ENCODE peak calls at places on chromosome 13, in six cellular contexts. U is HepG2, Z is K562, J is SK-N-SH, T is GM12878, H is H1. G is an unnamed sample.

GRCh38 chr13:53105881-53106280 is 77.3 kb downstream of the OLFM4 start:
- DNase-seq in U (no peak), Z (no peak), J (no peak), T (no peak), H (no peak), G (no peak)

GRCh38 chr13:74090397-74090796 is 43.8 kb downstream of the KLF12 start:
- DNase-seq in U (no peak), Z (no peak), J (no peak), T (no peak), H (no peak), G (no peak)

GRCh38 chr13:99548448-99548847 is 47.2 kb downstream of the TM9SF2 start:
- DNase-seq in U (no peak), Z (no peak), J (no peak), T (peak; percentile 60), H (no peak), G (no peak)

GRCh38 chr13:98672947-98673545 is 79.4 kb downstream of the SLC15A1 start:
- DNase-seq in U (peak; percentile 81), Z (peak; percentile 54), J (peak; percentile 77), T (peak; percentile 13), H (peak; percentile 76), G (peak; percentile 65)

GRCh38 chr13:80141114-80141849 is 199.6 kb downstream of the SPRY2 start:
- DNase-seq in U (no peak), Z (no peak), J (no peak), T (no peak), H (no peak), G (no peak)

GRCh38 chr13:114130708-114131580 is 1.5 kb downstream of the RASA3 start:
- DNase-seq in U (no peak), Z (peak; percentile 68), J (peak; percentile 88), T (no peak), H (no peak), G (peak; percentile 88)

GRCh38 chr13:90156390-90156789 is 1191.1 kb upstream of the MIR17HG start:
- DNase-seq in U (no peak), Z (no peak), J (no peak), T (no peak), H (no peak), G (no peak)

GRCh38 chr13:85347251-85347650 is 452.0 kb downstream of the SLITRK6 start:
- DNase-seq in U (no peak), Z (no peak), J (no peak), T (no peak), H (no peak), G (no peak)

GRCh38 chr13:33787051-33787591 is 30.8 kb upstream of the RFC3 start:
- DNase-seq in U (no peak), Z (no peak), J (peak; percentile 25), T (peak; percentile 33), H (no peak), G (no peak)

GRCh38 chr13:30734434-30734833 is 909 bp upstream of the ALOX5AP start:
- DNase-seq in U (no peak), Z (no peak), J (no peak), T (no peak), H (no peak), G (no peak)

GRCh38 chr13:107202371-107203023 is 634.6 kb upstream of the ARGLU1 start:
- DNase-seq in U (peak; percentile 54), Z (no peak), J (no peak), T (no peak), H (no peak), G (no peak)

GRCh38 chr13:35143123-35143522 is 201.1 kb downstream of the NBEA start:
- DNase-seq in U (no peak), Z (no peak), J (no peak), T (no peak), H (no peak), G (no peak)

GRCh38 chr13:27476943-27477681 is 26.7 kb upstream of the MTIF3 start:
- DNase-seq in U (peak; percentile 76), Z (no peak), J (no peak), T (no peak), H (no peak), G (no peak)

GRCh38 chr13:112572408-112572807 is 15.5 kb downstream of the TUBGCP3 start:
- DNase-seq in U (no peak), Z (no peak), J (no peak), T (no peak), H (no peak), G (no peak)

GRCh38 chr13:93466502-93467036 is 240.0 kb downstream of the GPC6 start:
- DNase-seq in U (peak; percentile 15), Z (no peak), J (no peak), T (no peak), H (no peak), G (no peak)

GRCh38 chr13:46535002-46535401 is 18.0 kb upstream of the LRCH1 start:
- DNase-seq in U (no peak), Z (no peak), J (no peak), T (no peak), H (no peak), G (no peak)

GRCh38 chr13:82772802-82773201 is 1109.5 kb downstream of the SLITRK1 start:
- DNase-seq in U (no peak), Z (no peak), J (no peak), T (no peak), H (no peak), G (no peak)

GRCh38 chr13:87138856-87139255 is 532.3 kb upstream of the SLITRK5 start:
- DNase-seq in U (no peak), Z (no peak), J (no peak), T (no peak), H (no peak), G (no peak)

GRCh38 chr13:112877976-112878955 is 90.7 kb upstream of the MCF2L start:
- DNase-seq in U (no peak), Z (no peak), J (no peak), T (no peak), H (no peak), G (no peak)

GRCh38 chr13:27339299-27339698 is 68.7 kb downstream of the RASL11A start:
- DNase-seq in U (peak; percentile 60), Z (peak; percentile 44), J (peak; percentile 61), T (no peak), H (peak; percentile 77), G (peak; percentile 69)

GRCh38 chr13:106709509-106709908 is 141.6 kb upstream of the ARGLU1 start:
- DNase-seq in U (no peak), Z (no peak), J (no peak), T (no peak), H (no peak), G (no peak)

GRCh38 chr13:97030705-97031452 is 36.6 kb upstream of the OXGR1 start:
- DNase-seq in U (peak; percentile 19), Z (peak; percentile 19), J (peak; percentile 47), T (no peak), H (no peak), G (no peak)

GRCh38 chr13:75485286-75486062 is 3.5 kb upstream of the TBC1D4 start:
- DNase-seq in U (peak; percentile 81), Z (no peak), J (no peak), T (no peak), H (no peak), G (no peak)

GRCh38 chr13:75326173-75327131 is 155.5 kb downstream of the TBC1D4 start:
- DNase-seq in U (no peak), Z (peak; percentile 38), J (peak; percentile 36), T (no peak), H (no peak), G (no peak)

GRCh38 chr13:30319703-30320102 is 12.4 kb upstream of the KATNAL1 start:
- DNase-seq in U (no peak), Z (no peak), J (no peak), T (no peak), H (no peak), G (no peak)

GRCh38 chr13:80251403-80251802 is 89.5 kb downstream of the SPRY2 start:
- DNase-seq in U (no peak), Z (no peak), J (no peak), T (no peak), H (no peak), G (peak; percentile 17)

DNA sequence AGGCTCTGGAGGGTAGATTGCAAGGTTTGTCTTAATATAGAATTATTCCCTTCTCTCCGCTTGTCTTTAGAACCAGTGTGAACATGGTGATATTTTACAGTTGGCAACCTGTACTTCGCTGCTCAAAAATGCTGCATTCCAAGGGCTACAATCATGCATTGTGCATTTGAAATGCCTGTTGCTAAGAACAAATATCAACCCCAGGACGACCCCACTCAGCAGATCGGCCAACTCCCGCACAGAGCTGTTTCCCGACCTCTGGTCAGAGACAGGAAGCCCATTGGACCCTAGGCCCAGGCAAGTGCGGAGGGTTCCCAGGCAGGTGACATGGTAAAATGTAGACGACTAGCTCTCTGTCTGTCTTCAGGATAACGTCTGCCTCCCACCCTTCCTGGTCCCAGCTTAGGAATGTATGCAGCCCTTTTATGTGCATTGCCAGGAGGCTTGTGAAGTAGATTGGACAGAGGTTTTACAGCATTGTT is 263.5 kb downstream of the FOXO1 start:
- DNase-seq in U (peak; percentile 71), Z (no peak), J (no peak), T (no peak), H (no peak), G (no peak)
- TF ChIP-seq GABPA in U (no peak), Z (no peak), J (no peak), T (no peak), H (no peak), G (no peak)

GRCh38 chr13:111460548-111461444 is 140.4 kb downstream of the TEX29 start:
- DNase-seq in U (peak; percentile 15), Z (no peak), J (peak; percentile 50), T (no peak), H (peak; percentile 54), G (peak; percentile 31)
- TF ChIP-seq POLR2AphosphoS5 in U (no peak), Z (no peak), J (no peak), T (no peak), H (no peak), G (no peak)

DNA sequence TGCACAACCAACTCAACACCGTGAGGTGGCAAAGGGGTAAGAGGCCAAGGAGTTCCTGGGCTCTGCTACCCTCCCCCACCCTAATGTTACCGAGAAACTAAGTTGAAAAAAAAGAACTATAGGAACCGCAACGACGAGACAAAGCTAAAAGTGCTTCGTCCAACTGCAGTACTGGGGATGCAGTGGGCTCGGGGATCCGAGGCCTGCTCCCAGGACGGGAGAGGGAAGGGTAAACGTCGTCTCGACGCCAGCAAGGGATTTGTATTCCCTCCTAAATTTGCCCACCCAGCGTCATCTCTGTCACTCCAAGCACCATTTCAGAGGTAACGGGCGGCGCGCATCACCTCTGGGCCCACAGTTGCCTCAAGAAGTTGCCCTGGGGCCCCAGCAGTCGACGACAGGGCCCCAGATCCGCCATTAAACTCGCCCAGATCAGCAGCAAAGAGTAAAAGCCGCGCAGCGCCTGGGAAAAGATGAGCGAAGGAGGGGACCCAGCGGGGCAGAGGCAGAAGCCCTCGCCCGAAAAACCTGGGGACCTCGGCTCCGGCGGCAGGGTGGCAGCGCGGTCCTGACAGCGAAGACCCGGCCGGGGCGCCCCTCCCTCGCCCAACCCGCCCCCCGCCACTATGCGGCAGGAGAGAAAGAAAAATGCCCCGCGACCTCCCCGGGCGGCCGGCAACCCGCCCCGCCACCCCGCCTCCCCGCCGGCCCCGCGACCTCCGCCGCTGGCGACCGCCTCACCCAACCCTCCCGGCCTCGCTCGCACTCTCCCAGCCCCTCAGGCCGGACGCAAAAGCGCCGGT is 737 bp downstream of the ZMYM5 start:
- DNase-seq in U (no peak), Z (peak; percentile 20), J (no peak), T (no peak), H (peak; percentile 63), G (no peak)
- TF ChIP-seq GABPA in U (no peak), Z (no peak), J (no peak), T (no peak), H (no peak), G (no peak)

DNA sequence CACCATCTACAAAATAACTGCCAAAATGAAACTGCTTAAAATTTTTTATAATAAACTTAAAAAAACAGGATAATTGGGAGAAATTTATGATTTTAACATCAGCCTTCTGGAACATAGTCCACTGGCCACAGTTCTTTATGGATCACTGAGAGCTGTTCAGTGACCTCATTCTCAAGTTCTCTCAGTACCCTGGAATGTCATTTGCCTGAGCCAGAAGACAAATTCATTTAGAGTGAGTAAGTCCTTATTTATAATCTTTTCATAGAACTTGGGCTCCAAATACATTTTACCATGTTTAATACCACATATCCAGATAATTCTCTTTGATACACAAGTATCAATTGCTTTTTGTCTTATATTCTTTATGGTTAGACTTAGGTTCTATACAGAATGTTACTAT is 87.6 kb downstream of the CAB39L start:
- DNase-seq in U (no peak), Z (no peak), J (no peak), T (no peak), H (no peak), G (no peak)
- TF ChIP-seq POLR2AphosphoS5 in U (no peak), Z (no peak), J (no peak), T (no peak), H (no peak), G (no peak)